ENCODE peak calls at places on chromosome 18, in seven cellular contexts. A is vagina; D is astrocyte; S is neural progenitor cell; M is K562; N is upper lobe of left lung; Y is CD4-positive, alpha-beta T cell. J is an unnamed sample.

GRCh38 chr18:62784966-62785413 is 69.6 kb downstream of the PHLPP1 start:
- DNase-seq in A (no peak), D (peak; percentile 77), S (peak; percentile 15), M (peak; percentile 14), N (no peak), Y (no peak), J (no peak)

GRCh38 chr18:74450626-74451025 is 6.5 kb downstream of the DIPK1C start:
- DNase-seq in A (peak; percentile 78), D (no peak), S (no peak), M (no peak), N (no peak), Y (no peak), J (no peak)

GRCh38 chr18:62282188-62282629 is 42.9 kb upstream of the TNFRSF11A start:
- DNase-seq in A (no peak), D (peak; percentile 87), S (no peak), M (no peak), N (no peak), Y (no peak), J (no peak)

GRCh38 chr18:40821596-40822243 is 1133.3 kb upstream of the PIK3C3 start:
- DNase-seq in A (no peak), D (no peak), S (no peak), M (no peak), N (no peak), Y (no peak), J (no peak)

GRCh38 chr18:26480897-26481795 is 67.2 kb downstream of the KCTD1 start:
- DNase-seq in A (no peak), D (peak; percentile 99), S (no peak), M (no peak), N (no peak), Y (no peak), J (no peak)

GRCh38 chr18:24398515-24398914 is 891 bp upstream of the OSBPL1A start:
- DNase-seq in A (no peak), D (peak; percentile 51), S (peak; percentile 50), M (no peak), N (no peak), Y (no peak), J (no peak)

GRCh38 chr18:25516747-25517498 is 165.0 kb upstream of the ZNF521 start:
- DNase-seq in A (no peak), D (no peak), S (peak; percentile 58), M (no peak), N (no peak), Y (no peak), J (no peak)

GRCh38 chr18:62982600-62983251 is 267.4 kb downstream of the PHLPP1 start:
- DNase-seq in A (no peak), D (peak; percentile 17), S (peak; percentile 82), M (peak; percentile 63), N (peak; percentile 55), Y (no peak), J (peak; percentile 45)

GRCh38 chr18:5630057-5630765 is 86.4 kb upstream of the EPB41L3 start:
- DNase-seq in A (no peak), D (no peak), S (peak; percentile 93), M (peak; percentile 9), N (peak; percentile 82), Y (no peak), J (peak; percentile 16)

GRCh38 chr18:33424266-33424946 is 16.1 kb downstream of the CCDC178 start:
- DNase-seq in A (no peak), D (no peak), S (peak; percentile 37), M (peak; percentile 23), N (no peak), Y (no peak), J (no peak)

GRCh38 chr18:48300463-48300961 is 108.7 kb downstream of the ZBTB7C start:
- DNase-seq in A (no peak), D (no peak), S (peak; percentile 67), M (peak; percentile 37), N (peak; percentile 49), Y (no peak), J (no peak)

GRCh38 chr18:49301608-49302007 is 158.8 kb downstream of the DYM start:
- DNase-seq in A (no peak), D (no peak), S (no peak), M (no peak), N (no peak), Y (no peak), J (no peak)

GRCh38 chr18:3383381-3383915 is 66.5 kb upstream of the TGIF1 start:
- DNase-seq in A (peak; percentile 34), D (peak; percentile 5), S (peak; percentile 82), M (no peak), N (no peak), Y (no peak), J (no peak)

GRCh38 chr18:44761812-44762211 is 81.1 kb downstream of the SETBP1 start:
- DNase-seq in A (no peak), D (no peak), S (no peak), M (no peak), N (no peak), Y (no peak), J (no peak)

GRCh38 chr18:12338382-12338781 is 30.3 kb downstream of the TUBB6 start:
- DNase-seq in A (no peak), D (no peak), S (no peak), M (no peak), N (no peak), Y (no peak), J (no peak)

GRCh38 chr18:23357992-23358594 is 95.0 kb upstream of the RIOK3 start:
- DNase-seq in A (no peak), D (no peak), S (no peak), M (no peak), N (peak; percentile 57), Y (no peak), J (no peak)

DNA sequence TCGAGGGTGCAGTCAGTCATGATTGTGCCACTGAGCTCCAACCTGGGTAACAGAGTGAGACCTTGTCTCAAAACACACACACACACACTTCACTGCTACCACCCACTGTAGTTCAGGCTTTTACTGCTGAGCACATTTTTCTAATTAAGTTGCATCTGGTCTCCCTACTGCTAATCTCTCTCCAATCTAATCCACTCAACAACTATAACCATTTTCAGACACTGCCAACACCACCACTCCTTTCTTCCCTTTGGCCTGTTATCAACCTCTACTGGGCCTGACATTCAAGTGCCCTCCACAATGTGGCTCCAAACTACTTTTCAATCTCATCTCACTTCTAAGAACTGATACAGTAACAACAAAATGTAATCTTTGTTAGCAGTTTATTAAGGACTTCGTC is 44.8 kb downstream of the RMP24 start:
- DNase-seq in A (no peak), D (no peak), S (no peak), M (no peak), N (no peak), Y (no peak), J (peak; percentile 16)
- TF ChIP-seq CTCF in A (no peak), D (no peak), S (no peak), M (no peak), N (no peak), Y (no peak), J (no peak)

DNA sequence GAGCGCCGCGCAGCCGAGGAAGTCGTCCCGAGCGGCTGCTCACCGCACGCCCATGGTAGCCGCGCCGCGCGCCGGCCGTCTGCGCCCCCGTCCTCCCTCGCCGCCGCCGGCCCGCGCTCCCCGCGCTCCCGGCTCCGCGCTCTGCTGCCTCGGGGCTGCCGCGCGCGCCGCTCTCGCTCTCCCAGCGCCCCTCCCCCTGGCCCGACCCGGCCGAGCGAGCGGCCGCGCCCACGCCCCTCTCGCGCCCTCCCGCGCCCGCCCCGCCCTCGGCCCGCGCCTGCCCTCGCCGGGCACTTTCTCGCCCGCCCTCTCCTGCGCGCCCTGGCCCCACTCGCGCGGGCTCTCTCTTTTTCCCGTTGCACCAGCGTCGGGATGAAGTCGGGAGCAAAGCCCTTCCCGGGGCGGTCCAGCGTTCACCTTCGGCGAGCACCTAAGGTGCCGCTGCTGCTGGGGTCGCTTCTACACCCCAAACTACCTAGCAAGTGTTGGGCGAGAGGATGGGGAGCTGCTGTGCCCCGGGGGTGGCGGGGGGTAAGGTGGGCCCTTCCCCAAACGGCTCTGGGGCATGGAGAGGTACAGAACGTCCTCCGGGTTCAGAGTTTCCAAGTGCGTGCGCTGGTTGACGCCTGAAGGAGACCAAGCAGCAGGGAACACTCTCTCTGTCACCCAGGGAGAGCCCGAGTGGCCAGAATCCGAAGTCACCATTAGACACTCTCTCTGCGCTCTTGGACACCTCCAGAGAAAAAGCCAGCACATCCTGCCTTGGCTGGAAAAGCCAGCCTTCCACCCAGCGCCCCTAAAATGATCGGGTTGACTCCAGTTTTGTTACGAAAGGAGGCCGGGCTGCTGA is at the start of gene COLEC12:
- DNase-seq in A (no peak), D (no peak), S (peak; percentile 87), M (no peak), N (peak; percentile 65), Y (no peak), J (no peak)
- H3K27me3 ChIP-seq in A (no peaks in the 10 kb centered on the region), D (peaks cover 25% of the 10 kb centered on the region), S (peaks cover 68% of the 10 kb centered on the region), M (peaks cover 38% of the 10 kb centered on the region), N (no peaks in the 10 kb centered on the region), Y (peaks cover 39% of the 10 kb centered on the region), J (peaks cover 33% of the 10 kb centered on the region)

GRCh38 chr18:78503129-78503528 is 476.5 kb upstream of the SALL3 start:
- DNase-seq in A (no peak), D (no peak), S (no peak), M (no peak), N (no peak), Y (no peak), J (no peak)

GRCh38 chr18:78501251-78501650 is 478.4 kb upstream of the SALL3 start:
- DNase-seq in A (no peak), D (no peak), S (no peak), M (no peak), N (no peak), Y (no peak), J (no peak)

GRCh38 chr18:78510636-78511035 is 469.0 kb upstream of the SALL3 start:
- DNase-seq in A (peak; percentile 72), D (no peak), S (no peak), M (no peak), N (no peak), Y (no peak), J (no peak)

GRCh38 chr18:78507217-78507616 is 472.4 kb upstream of the SALL3 start:
- DNase-seq in A (peak; percentile 75), D (no peak), S (no peak), M (no peak), N (no peak), Y (no peak), J (no peak)

GRCh38 chr18:78506031-78506461 is 473.6 kb upstream of the SALL3 start:
- DNase-seq in A (no peak), D (no peak), S (peak; percentile 91), M (no peak), N (no peak), Y (no peak), J (no peak)
- TF ChIP-seq CTCF in A (no peak), D (no peak), S (peak; percentile 49), M (no peak), N (no peak), Y (no peak), J (no peak)

GRCh38 chr18:22194151-22194598 is 24.8 kb downstream of the GATA6 start:
- DNase-seq in A (no peak), D (no peak), S (peak; percentile 55), M (peak; percentile 93), N (no peak), Y (no peak), J (peak; percentile 18)

GRCh38 chr18:22197668-22198067 is 28.3 kb downstream of the GATA6 start:
- DNase-seq in A (no peak), D (peak; percentile 42), S (no peak), M (no peak), N (no peak), Y (no peak), J (no peak)

GRCh38 chr18:22191986-22192385 is 22.6 kb downstream of the GATA6 start:
- DNase-seq in A (no peak), D (no peak), S (peak; percentile 46), M (no peak), N (no peak), Y (no peak), J (no peak)

GRCh38 chr18:22193466-22193865 is 24.1 kb downstream of the GATA6 start:
- DNase-seq in A (no peak), D (no peak), S (peak; percentile 60), M (peak; percentile 23), N (no peak), Y (no peak), J (no peak)

GRCh38 chr18:22195052-22195451 is 25.7 kb downstream of the GATA6 start:
- DNase-seq in A (no peak), D (no peak), S (no peak), M (no peak), N (no peak), Y (no peak), J (no peak)
- H3K27me3 ChIP-seq in A (no peaks in the 10 kb centered on the region), D (no peaks in the 10 kb centered on the region), S (no peaks in the 10 kb centered on the region), M (no peaks in the 10 kb centered on the region), N (no peaks in the 10 kb centered on the region), Y (peaks cover 7% of the 10 kb centered on the region), J (no peaks in the 10 kb centered on the region)